ENCODE peak calls at places on chromosome 1, in seven cellular contexts. One of them, this sample, is unnamed.

GRCh38 chr1:56535949-56536348 is 43.4 kb downstream of the PLPP3 start:
- DNase-seq in HL-60: no peak
- DNase-seq in GM23248: no peak
- DNase-seq in lower leg skin: no peak
- DNase-seq in left ventricle myocardium inferior: peak
- DNase-seq in astrocyte of the cerebellum: no peak
- DNase-seq in GM12865: no peak
- DNase-seq in this sample: no peak

GRCh38 chr1:152968248-152968647 is 2.2 kb upstream of the SPRR4 start:
- DNase-seq in astrocyte of the cerebellum: no peak
- DNase-seq in GM12865: peak
- DNase-seq in HL-60: no peak
- DNase-seq in left ventricle myocardium inferior: no peak
- DNase-seq in lower leg skin: peak
- DNase-seq in GM23248: no peak
- DNase-seq in this sample: no peak

GRCh38 chr1:53544731-53545515 is 85.7 kb downstream of the DMRTB1 start:
- DNase-seq in GM23248: no peak
- DNase-seq in HL-60: no peak
- DNase-seq in lower leg skin: peak
- DNase-seq in GM12865: no peak
- DNase-seq in left ventricle myocardium inferior: peak
- DNase-seq in astrocyte of the cerebellum: no peak
- DNase-seq in this sample: no peak

GRCh38 chr1:19504796-19505693 is 19.7 kb upstream of the CAPZB start:
- DNase-seq in HL-60: no peak
- DNase-seq in lower leg skin: no peak
- DNase-seq in GM23248: peak
- DNase-seq in astrocyte of the cerebellum: peak
- DNase-seq in GM12865: no peak
- DNase-seq in left ventricle myocardium inferior: no peak
- DNase-seq in this sample: no peak

GRCh38 chr1:7705048-7705907 is 65.8 kb upstream of the VAMP3 start:
- DNase-seq in astrocyte of the cerebellum: no peak
- DNase-seq in HL-60: no peak
- DNase-seq in left ventricle myocardium inferior: peak
- DNase-seq in lower leg skin: peak
- DNase-seq in GM23248: peak
- DNase-seq in GM12865: no peak
- DNase-seq in this sample: no peak

GRCh38 chr1:109821831-109822745 is 58.4 kb upstream of the EPS8L3 start:
- DNase-seq in GM23248: peak
- DNase-seq in lower leg skin: peak
- DNase-seq in left ventricle myocardium inferior: peak
- DNase-seq in GM12865: no peak
- DNase-seq in HL-60: peak
- DNase-seq in astrocyte of the cerebellum: no peak
- DNase-seq in this sample: no peak

GRCh38 chr1:112714313-112715263 is 544 bp downstream of the PPM1J start:
- DNase-seq in lower leg skin: peak
- DNase-seq in HL-60: no peak
- DNase-seq in left ventricle myocardium inferior: no peak
- DNase-seq in GM23248: peak
- DNase-seq in GM12865: no peak
- DNase-seq in astrocyte of the cerebellum: no peak
- DNase-seq in this sample: no peak

GRCh38 chr1:56123421-56123820 is 455.9 kb downstream of the PLPP3 start:
- DNase-seq in left ventricle myocardium inferior: no peak
- DNase-seq in GM12865: no peak
- DNase-seq in astrocyte of the cerebellum: no peak
- DNase-seq in GM23248: peak
- DNase-seq in lower leg skin: no peak
- DNase-seq in HL-60: no peak
- DNase-seq in this sample: no peak

GRCh38 chr1:33517596-33518250 is 45.3 kb downstream of the ZSCAN20 start:
- DNase-seq in astrocyte of the cerebellum: no peak
- DNase-seq in left ventricle myocardium inferior: no peak
- DNase-seq in GM12865: no peak
- DNase-seq in GM23248: peak
- DNase-seq in lower leg skin: no peak
- DNase-seq in HL-60: no peak
- DNase-seq in this sample: no peak

GRCh38 chr1:33515112-33515511 is 42.7 kb downstream of the ZSCAN20 start:
- DNase-seq in GM12865: no peak
- DNase-seq in lower leg skin: no peak
- DNase-seq in HL-60: no peak
- DNase-seq in astrocyte of the cerebellum: no peak
- DNase-seq in left ventricle myocardium inferior: no peak
- DNase-seq in GM23248: no peak
- DNase-seq in this sample: no peak

GRCh38 chr1:33516428-33516827 is 44.0 kb downstream of the ZSCAN20 start:
- DNase-seq in GM23248: no peak
- DNase-seq in HL-60: no peak
- DNase-seq in left ventricle myocardium inferior: no peak
- DNase-seq in lower leg skin: no peak
- DNase-seq in GM12865: no peak
- DNase-seq in astrocyte of the cerebellum: no peak
- DNase-seq in this sample: no peak

GRCh38 chr1:33515607-33516006 is 43.2 kb downstream of the ZSCAN20 start:
- DNase-seq in astrocyte of the cerebellum: no peak
- DNase-seq in left ventricle myocardium inferior: peak
- DNase-seq in lower leg skin: no peak
- DNase-seq in HL-60: no peak
- DNase-seq in GM12865: no peak
- DNase-seq in GM23248: no peak
- DNase-seq in this sample: no peak

DNA sequence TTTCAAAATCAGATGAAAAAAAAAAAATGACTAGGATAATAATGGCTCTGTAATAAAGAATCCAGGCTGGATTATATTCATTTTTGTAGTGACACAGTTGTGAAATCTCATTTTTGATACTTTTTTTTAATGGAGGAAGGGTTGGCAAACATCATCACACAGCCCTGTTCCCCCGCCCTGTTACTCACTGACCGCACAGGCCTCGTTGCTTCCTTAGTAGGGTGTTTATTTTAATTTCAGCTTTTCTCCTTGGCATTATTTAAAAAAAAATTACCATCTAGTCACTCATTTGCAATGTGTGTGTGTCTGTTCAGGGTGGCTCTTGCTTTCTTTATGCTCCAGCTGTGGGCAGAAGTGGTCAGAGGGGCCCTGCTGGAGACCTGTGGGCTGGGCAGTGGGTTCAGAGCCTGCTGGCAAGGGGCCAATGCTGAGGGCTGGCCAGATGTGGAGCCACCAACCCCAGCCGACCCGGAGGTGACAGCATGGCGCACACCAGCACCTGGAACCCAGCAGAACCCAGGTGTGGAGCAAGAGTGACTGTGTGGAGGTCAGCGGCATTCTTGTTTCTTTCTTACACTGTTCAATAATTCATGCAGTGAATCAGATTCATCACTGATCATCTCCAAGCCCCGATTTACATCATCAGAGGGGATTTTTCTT is 44.6 kb downstream of the ZSCAN20 start:
- DNase-seq in left ventricle myocardium inferior: no peak
- DNase-seq in GM12865: no peak
- DNase-seq in lower leg skin: no peak
- DNase-seq in GM23248: no peak
- DNase-seq in HL-60: no peak
- DNase-seq in astrocyte of the cerebellum: no peak
- DNase-seq in this sample: no peak
- H3K4me3 ChIP-seq in left ventricle myocardium inferior: no peak
- H3K4me3 ChIP-seq in GM12865: no peak
- H3K4me3 ChIP-seq in lower leg skin: no peak
- H3K4me3 ChIP-seq in GM23248: no peak
- H3K4me3 ChIP-seq in HL-60: no peak
- H3K4me3 ChIP-seq in astrocyte of the cerebellum: no peak
- H3K4me3 ChIP-seq in this sample: no peak

GRCh38 chr1:61120998-61121397 is 38.6 kb downstream of the NFIA start:
- DNase-seq in GM23248: peak
- DNase-seq in HL-60: peak
- DNase-seq in left ventricle myocardium inferior: no peak
- DNase-seq in lower leg skin: no peak
- DNase-seq in GM12865: no peak
- DNase-seq in astrocyte of the cerebellum: no peak
- DNase-seq in this sample: no peak
- H3K4me3 ChIP-seq in GM23248: peak
- H3K4me3 ChIP-seq in HL-60: no peak
- H3K4me3 ChIP-seq in left ventricle myocardium inferior: peak
- H3K4me3 ChIP-seq in lower leg skin: no peak
- H3K4me3 ChIP-seq in GM12865: no peak
- H3K4me3 ChIP-seq in astrocyte of the cerebellum: no peak
- H3K4me3 ChIP-seq in this sample: no peak

GRCh38 chr1:180633092-180634045 is 1.5 kb downstream of the XPR1 start:
- DNase-seq in HL-60: no peak
- DNase-seq in lower leg skin: no peak
- DNase-seq in astrocyte of the cerebellum: no peak
- DNase-seq in GM12865: no peak
- DNase-seq in GM23248: peak
- DNase-seq in left ventricle myocardium inferior: no peak
- DNase-seq in this sample: no peak

GRCh38 chr1:180630408-180631196 is 1.2 kb upstream of the XPR1 start:
- DNase-seq in lower leg skin: no peak
- DNase-seq in GM12865: no peak
- DNase-seq in left ventricle myocardium inferior: no peak
- DNase-seq in astrocyte of the cerebellum: no peak
- DNase-seq in GM23248: no peak
- DNase-seq in HL-60: no peak
- DNase-seq in this sample: no peak

GRCh38 chr1:180631766-180632325 is at the start of gene XPR1:
- DNase-seq in HL-60: peak
- DNase-seq in lower leg skin: peak
- DNase-seq in astrocyte of the cerebellum: peak
- DNase-seq in GM23248: peak
- DNase-seq in left ventricle myocardium inferior: peak
- DNase-seq in GM12865: peak
- DNase-seq in this sample: peak

GRCh38 chr1:180632326-180633088 is 685 bp downstream of the XPR1 start:
- DNase-seq in GM12865: peak
- DNase-seq in astrocyte of the cerebellum: no peak
- DNase-seq in lower leg skin: peak
- DNase-seq in HL-60: no peak
- DNase-seq in left ventricle myocardium inferior: peak
- DNase-seq in GM23248: peak
- DNase-seq in this sample: no peak

GRCh38 chr1:180631197-180631765 is 541 bp upstream of the XPR1 start:
- DNase-seq in GM12865: peak
- DNase-seq in HL-60: no peak
- DNase-seq in lower leg skin: no peak
- DNase-seq in left ventricle myocardium inferior: no peak
- DNase-seq in astrocyte of the cerebellum: no peak
- DNase-seq in GM23248: no peak
- DNase-seq in this sample: no peak
- H3K4me3 ChIP-seq in GM12865: peak
- H3K4me3 ChIP-seq in HL-60: no peak
- H3K4me3 ChIP-seq in lower leg skin: no peak
- H3K4me3 ChIP-seq in left ventricle myocardium inferior: peak
- H3K4me3 ChIP-seq in astrocyte of the cerebellum: no peak
- H3K4me3 ChIP-seq in GM23248: peak
- H3K4me3 ChIP-seq in this sample: peak

DNA sequence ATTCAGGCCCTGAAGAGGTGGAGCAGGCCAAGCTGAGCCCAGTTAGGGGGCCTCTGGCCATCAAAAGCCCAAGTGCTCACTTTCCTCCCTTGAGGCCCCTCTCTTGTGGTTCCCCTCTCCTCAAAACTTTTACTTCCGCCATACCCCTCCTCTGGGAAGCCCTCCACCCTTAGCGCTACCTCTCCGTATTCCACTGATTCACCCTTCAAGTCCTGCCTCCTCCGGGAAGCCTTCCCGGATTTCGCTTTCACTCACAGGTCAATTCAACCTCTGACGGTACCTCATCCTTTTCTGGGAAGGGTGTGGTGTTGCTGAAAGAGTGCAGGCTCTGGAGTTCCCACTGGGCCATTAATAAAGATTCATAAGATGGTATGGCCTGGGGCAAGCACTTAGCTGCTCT is 19.1 kb downstream of the SPOCD1 start:
- DNase-seq in GM12865: no peak
- DNase-seq in astrocyte of the cerebellum: no peak
- DNase-seq in GM23248: no peak
- DNase-seq in HL-60: no peak
- DNase-seq in left ventricle myocardium inferior: no peak
- DNase-seq in lower leg skin: peak
- DNase-seq in this sample: no peak
- H3K4me3 ChIP-seq in GM12865: no peak
- H3K4me3 ChIP-seq in astrocyte of the cerebellum: peak
- H3K4me3 ChIP-seq in GM23248: peak
- H3K4me3 ChIP-seq in HL-60: no peak
- H3K4me3 ChIP-seq in left ventricle myocardium inferior: no peak
- H3K4me3 ChIP-seq in lower leg skin: no peak
- H3K4me3 ChIP-seq in this sample: no peak

DNA sequence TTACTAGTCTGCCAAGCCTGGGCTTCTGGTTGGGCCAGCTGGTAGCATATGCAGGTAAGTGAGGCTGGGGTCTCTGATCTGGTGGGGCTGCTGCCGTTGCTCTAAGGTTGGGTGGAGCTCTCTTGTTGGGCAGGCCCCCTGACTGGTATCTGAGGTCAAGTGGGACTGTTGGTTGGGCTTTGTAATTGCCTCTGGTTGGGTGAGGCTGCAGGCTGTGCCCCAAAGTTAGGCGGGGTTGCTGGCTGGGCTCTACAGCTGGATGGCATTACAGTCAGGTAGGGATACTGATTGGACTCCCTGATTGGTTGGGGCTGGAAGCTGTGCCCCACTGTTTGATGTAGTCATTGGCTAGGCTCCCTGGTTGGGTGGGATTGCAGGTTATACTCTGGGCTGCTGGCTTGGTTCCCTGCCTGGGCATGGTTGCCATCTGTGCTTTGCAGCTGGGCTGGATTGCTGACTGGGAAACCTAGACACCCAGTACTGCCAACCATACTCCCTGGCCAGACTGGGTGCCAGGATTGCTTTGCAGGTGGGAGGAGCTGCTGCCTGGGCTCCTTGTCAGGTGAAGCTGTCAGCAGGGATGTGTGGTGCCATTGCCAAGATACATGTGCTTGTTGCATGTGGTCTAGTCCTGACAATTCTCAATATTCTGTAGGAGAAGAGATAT is 130.5 kb downstream of the RABGAP1L start:
- DNase-seq in left ventricle myocardium inferior: peak
- DNase-seq in HL-60: no peak
- DNase-seq in lower leg skin: no peak
- DNase-seq in GM23248: no peak
- DNase-seq in astrocyte of the cerebellum: no peak
- DNase-seq in GM12865: no peak
- DNase-seq in this sample: no peak
- H3K4me3 ChIP-seq in left ventricle myocardium inferior: no peak
- H3K4me3 ChIP-seq in HL-60: no peak
- H3K4me3 ChIP-seq in lower leg skin: no peak
- H3K4me3 ChIP-seq in GM23248: no peak
- H3K4me3 ChIP-seq in astrocyte of the cerebellum: no peak
- H3K4me3 ChIP-seq in GM12865: no peak
- H3K4me3 ChIP-seq in this sample: no peak